ENCODE peak calls at places on chromosomes 7 and 10, in ten cellular contexts. X is colonic mucosa; Y is activated CD8-positive, alpha-beta T cell treated with anti-CD3 and anti-CD28 coated beads for 36 hours; M is HFFc6; K is esophagus squamous epithelium; P is astrocyte of the cerebellum; H is brain microvascular endothelial cell; L is endothelial cell; I is AG10803; Z is uterus. F is an unnamed sample.

GRCh38 chr10:51048792-51049191 is 25.5 kb upstream of the PRKG1 start:
- DNase-seq in P (no peak), Y (no peak), M (no peak), K (no peak), Z (no peak), I (no peak), X (no peak), L (no peak), H (no peak), F (no peak)

GRCh38 chr10:92688927-92689662 is 660 bp upstream of the HHEX start:
- DNase-seq in L (peak; percentile 57), M (no peak), Y (peak; percentile 22), X (peak; percentile 31), H (peak; percentile 17), Z (no peak), I (no peak), P (no peak), K (no peak), F (peak; percentile 36)

GRCh38 chr10:6473430-6473829 is 106.6 kb downstream of the PRKCQ start:
- DNase-seq in Y (peak; percentile 77), M (no peak), I (no peak), K (no peak), Z (no peak), L (peak; percentile 7), P (no peak), H (no peak), X (peak; percentile 20), F (peak; percentile 38)

GRCh38 chr7:20395494-20395893 is 64.8 kb downstream of the ITGB8 start:
- DNase-seq in X (no peak), K (no peak), P (no peak), I (no peak), Z (no peak), H (no peak), Y (no peak), M (no peak), L (no peak), F (peak; percentile 11)

GRCh38 chr10:117137911-117138642 is at the start of gene VAX1:
- DNase-seq in L (peak; percentile 52), M (no peak), P (no peak), X (no peak), H (no peak), Z (no peak), Y (no peak), I (no peak), K (no peak), F (no peak)

GRCh38 chr10:110447886-110448285 is 49.8 kb upstream of the DUSP5 start:
- DNase-seq in K (no peak), H (no peak), M (no peak), L (no peak), P (no peak), Z (no peak), Y (no peak), I (no peak), X (no peak), F (no peak)

GRCh38 chr7:154868901-154869300 is 134.0 kb downstream of the PAXIP1 start:
- DNase-seq in P (no peak), Z (no peak), H (no peak), L (no peak), I (no peak), X (no peak), K (no peak), Y (no peak), M (no peak), F (no peak)

GRCh38 chr7:157335256-157335655 is 1.5 kb upstream of the DNAJB6 start:
- DNase-seq in K (no peak), H (no peak), I (no peak), L (no peak), Z (no peak), M (no peak), P (no peak), Y (no peak), X (no peak), F (no peak)

GRCh38 chr7:152467225-152467624 is 31.4 kb upstream of the KMT2C start:
- DNase-seq in M (no peak), I (no peak), Z (no peak), H (no peak), K (no peak), Y (no peak), X (no peak), P (no peak), L (no peak), F (no peak)

GRCh38 chr7:151048911-151049463 is 656 bp downstream of the ASIC3 start:
- DNase-seq in M (no peak), K (no peak), X (no peak), P (no peak), Z (no peak), L (no peak), Y (no peak), I (no peak), H (no peak), F (no peak)
- TF ChIP-seq CTCF in M (no peak), K (no peak), X (no peak), P (no peak), Z (no peak), L (no peak), Y (no peak), I (no peak), H (no peak), F (no peak)

DNA sequence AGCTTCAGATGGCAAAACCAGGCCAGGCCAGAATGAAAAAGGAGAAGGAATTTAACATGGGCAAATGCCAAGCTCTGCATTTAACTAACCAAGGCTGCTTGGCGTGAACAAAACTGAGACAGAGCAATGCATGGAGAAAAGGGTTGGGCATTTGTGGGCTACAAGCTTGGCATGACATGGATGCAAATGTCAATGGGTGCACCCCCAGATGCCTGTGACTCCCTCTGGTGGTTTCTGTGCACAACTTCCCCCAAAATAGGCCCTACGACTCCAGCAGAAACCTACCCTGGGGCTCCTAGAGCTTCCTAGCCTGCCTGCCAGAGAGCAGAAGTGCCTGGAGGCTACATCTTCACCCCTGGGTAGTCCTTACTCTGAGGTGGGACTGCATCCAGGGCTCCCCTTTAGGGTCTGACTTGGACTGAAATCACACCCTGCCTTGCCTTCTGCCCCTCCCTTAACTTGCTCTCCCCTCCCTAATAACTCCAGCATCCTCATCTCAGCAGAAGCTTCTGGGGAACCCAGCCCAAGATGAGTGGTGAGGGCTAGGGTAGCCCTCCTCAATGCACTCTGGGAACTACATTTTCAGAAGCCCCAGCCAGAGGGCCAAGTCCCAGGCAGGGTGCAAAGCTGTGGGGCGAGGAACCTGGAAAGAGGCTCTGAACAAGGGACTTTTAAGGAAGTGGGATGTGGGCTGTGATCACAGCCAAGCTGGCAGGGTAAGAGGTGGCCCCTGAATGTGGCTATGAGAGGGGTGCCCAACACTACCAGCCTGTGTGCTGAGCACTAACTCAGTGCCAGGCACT is 11.3 kb downstream of the GPRIN2 start:
- DNase-seq in X (peak; percentile 24), Z (no peak), I (peak; percentile 27), H (no peak), K (no peak), L (no peak), Y (peak; percentile 17), P (no peak), M (peak; percentile 56), F (no peak)
- TF ChIP-seq CTCF in X (peak; percentile 33), Z (no peak), I (peak; percentile 52), H (peak; percentile 72), K (peak; percentile 17), L (peak; percentile 50), Y (peak; percentile 43), P (peak; percentile 47), M (peak; percentile 85), F (no peak)

GRCh38 chr7:34902181-34902580 is 135.1 kb downstream of the DPY19L1 start:
- DNase-seq in P (no peak), X (no peak), K (no peak), H (no peak), Z (no peak), Y (no peak), M (no peak), I (no peak), L (no peak), F (no peak)

GRCh38 chr7:34904987-34905386 is 132.3 kb downstream of the DPY19L1 start:
- DNase-seq in Y (no peak), Z (no peak), K (no peak), I (no peak), X (no peak), H (no peak), P (no peak), L (no peak), M (no peak), F (no peak)

GRCh38 chr7:34895202-34895601 is 142.1 kb downstream of the DPY19L1 start:
- DNase-seq in Z (no peak), M (no peak), I (no peak), K (no peak), P (no peak), L (no peak), H (no peak), X (no peak), Y (no peak), F (no peak)

DNA sequence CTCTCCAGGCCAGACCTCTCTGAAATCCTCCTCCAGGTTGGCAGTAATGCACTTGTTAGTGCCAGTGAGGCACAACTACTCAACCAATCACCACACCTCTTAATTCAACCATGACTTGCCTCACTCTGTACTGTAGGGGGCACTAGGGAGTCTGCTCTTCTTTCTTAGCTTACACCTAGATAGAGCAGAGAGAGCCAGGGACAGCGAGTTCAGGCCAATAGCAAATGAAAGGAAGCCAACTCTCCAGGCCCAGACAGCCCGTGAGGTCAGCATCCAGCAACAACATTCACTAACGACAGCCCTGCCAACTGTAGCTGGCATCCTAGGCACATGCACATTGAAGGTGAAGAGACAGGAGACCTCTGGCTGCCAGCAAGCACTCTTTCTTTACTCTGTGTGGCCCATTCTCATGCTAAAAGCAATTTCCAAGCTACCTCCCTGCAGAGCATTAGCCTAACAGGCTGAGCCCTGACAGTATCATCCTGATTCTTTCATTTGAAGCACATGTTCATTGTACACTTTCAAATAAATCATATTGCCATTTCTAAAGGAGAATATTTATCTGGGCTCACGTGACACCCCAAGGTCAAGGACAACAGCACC is 136.3 kb downstream of the DPY19L1 start:
- DNase-seq in M (no peak), Z (no peak), Y (no peak), K (no peak), L (no peak), H (no peak), P (no peak), X (no peak), I (no peak), F (peak; percentile 44)
- TF ChIP-seq CTCF in M (no peak), Z (no peak), Y (peak; percentile 35), K (no peak), L (peak; percentile 25), H (peak; percentile 41), P (no peak), X (no peak), I (no peak), F (no peak)

DNA sequence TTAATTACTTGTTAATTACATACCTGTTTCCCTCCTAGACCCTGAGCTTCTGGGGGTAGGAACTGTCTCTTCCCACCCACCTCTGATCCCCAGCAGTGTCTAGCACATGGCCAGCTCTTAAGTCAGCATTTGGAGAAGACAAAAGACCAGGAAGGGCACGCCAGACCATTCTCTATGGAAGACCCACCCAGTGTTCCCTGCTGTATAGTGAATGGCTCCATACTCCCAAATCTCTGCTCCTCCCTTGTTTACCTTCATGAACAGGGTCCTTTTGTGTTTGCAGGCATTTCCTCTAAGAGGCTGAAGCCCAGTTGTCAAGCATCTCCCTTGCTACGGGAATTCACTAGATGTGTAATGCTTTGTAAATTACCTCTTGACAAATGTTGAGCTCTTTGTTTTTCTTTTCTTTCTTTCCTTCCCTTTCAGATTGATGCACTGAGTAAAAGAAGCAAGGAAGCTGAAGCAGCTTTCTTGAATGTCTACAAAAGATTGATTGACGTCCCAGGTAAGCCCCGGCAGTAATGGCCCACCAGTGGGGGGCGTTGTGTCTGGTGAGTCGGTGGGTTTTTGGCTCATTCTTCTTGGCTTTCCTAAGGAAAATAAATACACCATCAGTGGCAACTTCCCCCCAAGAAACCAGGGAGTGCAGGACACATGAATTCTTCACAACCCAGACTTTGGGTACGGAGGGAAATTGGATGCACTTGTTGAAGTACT is 216.6 kb upstream of the SH2B2 start:
- DNase-seq in K (no peak), Y (no peak), H (no peak), M (no peak), I (no peak), L (no peak), P (no peak), Z (no peak), X (no peak), F (no peak)
- TF ChIP-seq CTCF in K (no peak), Y (no peak), H (peak; percentile 28), M (peak; percentile 39), I (no peak), L (peak; percentile 28), P (no peak), Z (no peak), X (no peak), F (no peak)